ENCODE peak calls at places on chromosomes 1 and 21, in eight cellular contexts. D is CD4-positive, alpha-beta memory T cell; K is upper lobe of right lung; N is aorta; J is ascending aorta; G is mucosa of descending colon; C is mesendoderm; P is tibial nerve. Z is an unnamed sample.

GRCh38 chr1:932776-933602 is 9.3 kb downstream of the SAMD11 start:
- DNase-seq in D (no peak), K (peak; percentile 85), N (no peak), J (no peak), G (no peak), C (no peak), P (no peak), Z (no peak)

GRCh38 chr1:116495534-116495933 is 75.3 kb downstream of the CD58 start:
- DNase-seq in D (no peak), K (no peak), N (no peak), J (no peak), G (no peak), C (peak; percentile 44), P (no peak), Z (no peak)

GRCh38 chr1:90881034-90881433 is 140.8 kb downstream of the ZNF644 start:
- DNase-seq in D (no peak), K (no peak), N (no peak), J (no peak), G (no peak), C (no peak), P (no peak), Z (no peak)

GRCh38 chr1:228098323-228098931 is 4.7 kb downstream of the C1orf35 start:
- DNase-seq in D (no peak), K (no peak), N (no peak), J (no peak), G (no peak), C (no peak), P (no peak), Z (no peak)

GRCh38 chr21:35895598-35895997 is 164.7 kb downstream of the SETD4 start:
- DNase-seq in D (no peak), K (no peak), N (no peak), J (no peak), G (no peak), C (no peak), P (no peak), Z (no peak)

GRCh38 chr21:44510508-44511218 is 29.3 kb downstream of the KRTAP10-1 start:
- DNase-seq in D (peak; percentile 81), K (peak; percentile 87), N (peak; percentile 84), J (no peak), G (peak; percentile 69), C (peak; percentile 74), P (no peak), Z (peak; percentile 82)

GRCh38 chr1:206901944-206902343 is 4.7 kb downstream of the IL24 start:
- DNase-seq in D (no peak), K (no peak), N (no peak), J (no peak), G (no peak), C (no peak), P (no peak), Z (no peak)

GRCh38 chr1:177017453-177017852 is 147.1 kb downstream of the ASTN1 start:
- DNase-seq in D (no peak), K (no peak), N (no peak), J (no peak), G (no peak), C (no peak), P (no peak), Z (no peak)

GRCh38 chr1:44511769-44512168 is 106.7 kb downstream of the RNF220 start:
- DNase-seq in D (peak; percentile 19), K (no peak), N (no peak), J (no peak), G (no peak), C (no peak), P (no peak), Z (peak; percentile 10)

GRCh38 chr1:188043536-188044245 is 1214.9 kb downstream of the PLA2G4A start:
- DNase-seq in D (no peak), K (no peak), N (no peak), J (no peak), G (no peak), C (peak; percentile 10), P (no peak), Z (no peak)

GRCh38 chr21:44006656-44007055 is 5.5 kb upstream of the TRAPPC10 start:
- DNase-seq in D (no peak), K (no peak), N (no peak), J (no peak), G (no peak), C (no peak), P (no peak), Z (no peak)

GRCh38 chr1:45275054-45275453 is 51.6 kb upstream of the HPDL start:
- DNase-seq in D (no peak), K (no peak), N (no peak), J (no peak), G (no peak), C (peak; percentile 34), P (no peak), Z (no peak)

GRCh38 chr1:30684881-30685795 is 38.2 kb downstream of the MATN1 start:
- DNase-seq in D (peak; percentile 4), K (peak; percentile 86), N (peak; percentile 73), J (no peak), G (peak; percentile 85), C (peak; percentile 99), P (no peak), Z (no peak)

DNA sequence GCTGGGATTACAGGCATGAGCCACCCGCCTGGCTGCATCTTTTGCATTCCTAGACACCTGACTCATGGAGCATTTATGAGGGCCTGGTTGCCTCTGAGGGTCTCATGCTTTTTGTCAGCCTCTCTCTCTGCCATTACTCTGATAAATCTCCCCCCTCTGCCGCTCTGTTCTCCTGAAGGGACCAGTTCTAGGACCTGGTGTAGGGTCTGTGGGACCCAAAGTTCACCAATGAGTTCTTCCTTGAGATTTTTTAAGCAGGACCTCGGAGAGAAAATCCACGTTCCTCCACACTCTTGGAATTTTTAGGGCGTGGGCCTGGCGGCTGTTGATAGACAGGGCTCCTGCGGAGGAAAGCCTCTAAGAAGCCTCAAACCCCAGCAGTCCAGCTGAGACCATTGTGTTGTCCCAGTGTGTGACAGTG is 91.9 kb upstream of the ERRFI1 start:
- DNase-seq in D (no peak), K (no peak), N (no peak), J (peak; percentile 58), G (no peak), C (peak; percentile 84), P (no peak), Z (no peak)
- H3K4me1 ChIP-seq in D (peaks cover 11% of the 10 kb centered on the region), K (peaks cover 49% of the 10 kb centered on the region), N (peaks cover 3% of the 10 kb centered on the region), J (peaks cover 34% of the 10 kb centered on the region), G (peaks cover 4% of the 10 kb centered on the region), C (peaks cover 6% of the 10 kb centered on the region), P (no peaks in the 10 kb centered on the region), Z (peaks cover 1% of the 10 kb centered on the region)

DNA sequence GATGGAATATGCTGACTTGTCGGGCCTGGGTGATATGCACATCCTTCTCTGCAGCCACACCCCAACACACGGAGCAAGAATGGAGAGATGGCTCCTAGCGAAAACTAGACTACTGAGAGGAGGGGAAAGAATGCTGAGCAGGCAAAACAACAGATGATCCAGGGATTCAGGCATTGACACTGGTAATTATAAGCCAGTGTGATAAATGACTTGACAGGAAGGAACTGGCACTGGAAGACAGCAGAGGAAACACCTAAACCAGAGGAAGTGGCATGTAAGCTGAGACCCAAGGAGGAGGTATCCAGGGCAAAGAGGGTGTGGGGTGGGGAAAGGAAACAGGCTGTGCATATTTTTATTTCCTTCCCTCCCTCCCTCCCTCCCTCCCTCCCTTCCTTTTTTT is 31.7 kb upstream of the KHDRBS1 start:
- DNase-seq in D (peak; percentile 72), K (no peak), N (peak; percentile 13), J (no peak), G (no peak), C (no peak), P (no peak), Z (peak; percentile 67)
- H3K4me1 ChIP-seq in D (peaks cover 56% of the 10 kb centered on the region), K (peaks cover 12% of the 10 kb centered on the region), N (no peaks in the 10 kb centered on the region), J (no peaks in the 10 kb centered on the region), G (no peaks in the 10 kb centered on the region), C (no peaks in the 10 kb centered on the region), P (no peaks in the 10 kb centered on the region), Z (peaks cover 41% of the 10 kb centered on the region)

DNA sequence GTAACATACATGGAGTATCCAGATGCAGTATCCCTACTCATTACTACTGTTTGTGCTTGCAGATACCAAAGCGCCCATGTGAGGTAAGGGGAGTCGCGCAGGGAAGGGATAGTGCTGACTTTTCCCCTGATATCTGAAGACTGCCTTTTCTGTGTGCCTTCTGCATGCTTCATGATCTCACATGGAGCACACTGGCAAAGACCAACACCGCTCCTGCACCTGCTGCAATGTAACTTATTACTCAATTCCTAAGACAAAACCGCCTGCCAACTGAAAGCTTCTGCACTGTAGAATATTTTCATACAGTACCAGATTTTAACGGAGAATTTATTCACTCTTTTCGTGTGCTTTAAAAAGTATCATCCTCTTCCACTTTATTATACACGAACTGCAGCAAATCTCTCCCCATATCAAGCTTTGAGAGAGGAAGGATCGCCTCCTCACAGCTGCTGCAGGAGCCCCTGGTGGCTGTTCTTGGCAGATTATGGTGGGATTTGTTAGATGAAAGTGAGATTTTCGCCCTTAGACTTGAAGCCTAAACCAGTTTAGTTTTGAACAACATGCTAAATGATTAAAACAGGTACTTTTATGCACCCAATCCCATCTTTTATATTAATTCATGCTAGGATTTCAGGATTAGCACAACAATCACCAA is 99.1 kb downstream of the PTPN14 start:
- DNase-seq in D (no peak), K (no peak), N (no peak), J (no peak), G (no peak), C (no peak), P (no peak), Z (no peak)
- H3K4me1 ChIP-seq in D (no peaks in the 10 kb centered on the region), K (peaks cover 8% of the 10 kb centered on the region), N (peaks cover 2% of the 10 kb centered on the region), J (no peaks in the 10 kb centered on the region), G (no peaks in the 10 kb centered on the region), C (peaks cover 15% of the 10 kb centered on the region), P (no peaks in the 10 kb centered on the region), Z (no peaks in the 10 kb centered on the region)

GRCh38 chr1:201140941-201141260 is 13.4 kb downstream of the TMEM9 start:
- DNase-seq in D (no peak), K (no peak), N (peak; percentile 25), J (no peak), G (no peak), C (no peak), P (no peak), Z (no peak)

GRCh38 chr1:201141418-201141817 is 12.9 kb downstream of the TMEM9 start:
- DNase-seq in D (no peak), K (peak; percentile 30), N (peak; percentile 56), J (no peak), G (no peak), C (no peak), P (no peak), Z (no peak)

GRCh38 chr1:201139756-201140155 is 12.8 kb upstream of the ASCL5 start:
- DNase-seq in D (no peak), K (no peak), N (peak; percentile 35), J (no peak), G (no peak), C (no peak), P (no peak), Z (no peak)

GRCh38 chr1:201139306-201139705 is 12.3 kb upstream of the ASCL5 start:
- DNase-seq in D (no peak), K (peak; percentile 46), N (peak; percentile 68), J (no peak), G (no peak), C (no peak), P (no peak), Z (no peak)

DNA sequence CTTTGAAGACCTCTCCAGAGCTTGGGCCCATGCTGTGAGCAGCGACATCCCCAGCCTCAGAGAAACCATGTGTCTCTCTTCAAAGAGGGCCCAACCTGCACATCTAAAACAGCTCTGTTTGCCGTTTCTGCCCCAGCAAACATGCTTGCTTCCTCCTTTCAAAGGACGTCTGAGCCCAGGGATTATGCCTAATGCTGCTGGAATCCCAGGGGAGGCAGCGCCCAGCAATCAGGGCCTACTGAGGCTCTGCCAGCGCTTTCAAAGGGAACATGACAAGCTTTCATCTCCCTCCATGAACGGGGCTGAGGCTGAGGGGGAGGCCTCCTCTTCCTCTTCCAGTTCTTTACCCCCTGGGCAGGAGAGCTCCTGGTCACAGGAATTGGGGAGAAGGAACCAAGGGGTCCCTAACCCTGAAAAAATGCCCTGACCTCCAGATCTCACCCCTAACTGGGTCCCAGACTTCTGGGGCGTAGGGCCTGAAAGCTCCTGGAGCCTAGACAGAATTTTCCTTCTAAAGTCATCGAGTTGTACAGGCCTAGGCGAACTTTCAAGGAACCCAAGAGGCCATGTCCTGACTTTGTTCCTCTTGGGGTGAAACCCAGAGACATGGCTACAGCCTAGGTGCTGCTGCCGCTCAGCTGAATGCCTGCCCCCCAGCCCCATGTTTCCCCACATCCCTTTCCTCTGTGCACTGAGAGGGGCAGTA is 13.4 kb upstream of the ASCL5 start:
- DNase-seq in D (no peak), K (peak; percentile 35), N (peak; percentile 34), J (no peak), G (no peak), C (no peak), P (no peak), Z (no peak)
- H3K4me1 ChIP-seq in D (no peaks in the 10 kb centered on the region), K (no peaks in the 10 kb centered on the region), N (no peaks in the 10 kb centered on the region), J (no peaks in the 10 kb centered on the region), G (no peaks in the 10 kb centered on the region), C (no peaks in the 10 kb centered on the region), P (no peaks in the 10 kb centered on the region), Z (no peaks in the 10 kb centered on the region)

Z was measured in naive thymus-derived CD4-positive, alpha-beta T cell.